ENCODE peak calls at places on chromosomes 13 and 19, in eight cellular contexts. One of them, this sample, is unnamed.

GRCh38 chr13:40589285-40590109 is 76.9 kb downstream of the FOXO1 start:
- DNase-seq in HEK293T: no peak
- DNase-seq in lung microvascular endothelial cell: peak
- DNase-seq in RPMI8226: peak
- DNase-seq in OCI-LY7: peak
- DNase-seq in mucosa of descending colon: peak
- DNase-seq in memory B cell: peak
- DNase-seq in amygdala: peak
- DNase-seq in this sample: peak

GRCh38 chr13:20006206-20006605 is 47.7 kb downstream of the ZMYM2 start:
- DNase-seq in HEK293T: no peak
- DNase-seq in lung microvascular endothelial cell: peak
- DNase-seq in RPMI8226: no peak
- DNase-seq in OCI-LY7: no peak
- DNase-seq in mucosa of descending colon: no peak
- DNase-seq in memory B cell: no peak
- DNase-seq in amygdala: no peak
- DNase-seq in this sample: no peak

GRCh38 chr19:16645140-16645539 is 14.8 kb downstream of the SMIM7 start:
- DNase-seq in HEK293T: no peak
- DNase-seq in lung microvascular endothelial cell: no peak
- DNase-seq in RPMI8226: no peak
- DNase-seq in OCI-LY7: no peak
- DNase-seq in mucosa of descending colon: no peak
- DNase-seq in memory B cell: no peak
- DNase-seq in amygdala: peak
- DNase-seq in this sample: no peak

GRCh38 chr13:45398862-45399261 is 19.3 kb downstream of the SLC25A30 start:
- DNase-seq in HEK293T: no peak
- DNase-seq in lung microvascular endothelial cell: no peak
- DNase-seq in RPMI8226: no peak
- DNase-seq in OCI-LY7: no peak
- DNase-seq in mucosa of descending colon: no peak
- DNase-seq in memory B cell: no peak
- DNase-seq in amygdala: no peak
- DNase-seq in this sample: no peak

GRCh38 chr19:17394891-17395415 is 957 bp upstream of the CCDC194 start:
- DNase-seq in HEK293T: peak
- DNase-seq in lung microvascular endothelial cell: peak
- DNase-seq in RPMI8226: peak
- DNase-seq in OCI-LY7: peak
- DNase-seq in mucosa of descending colon: peak
- DNase-seq in memory B cell: no peak
- DNase-seq in amygdala: no peak
- DNase-seq in this sample: no peak

GRCh38 chr19:11131471-11131870 is 24.1 kb downstream of the SPC24 start:
- DNase-seq in HEK293T: no peak
- DNase-seq in lung microvascular endothelial cell: peak
- DNase-seq in RPMI8226: no peak
- DNase-seq in OCI-LY7: no peak
- DNase-seq in mucosa of descending colon: no peak
- DNase-seq in memory B cell: no peak
- DNase-seq in amygdala: no peak
- DNase-seq in this sample: no peak

GRCh38 chr19:1618157-1619093 is 13.2 kb upstream of the UQCR11 start:
- DNase-seq in HEK293T: peak
- DNase-seq in lung microvascular endothelial cell: no peak
- DNase-seq in RPMI8226: peak
- DNase-seq in OCI-LY7: peak
- DNase-seq in mucosa of descending colon: peak
- DNase-seq in memory B cell: no peak
- DNase-seq in amygdala: no peak
- DNase-seq in this sample: peak

GRCh38 chr19:45404557-45405434 is at the start of gene PPP1R13L:
- DNase-seq in HEK293T: peak
- DNase-seq in lung microvascular endothelial cell: peak
- DNase-seq in RPMI8226: peak
- DNase-seq in OCI-LY7: peak
- DNase-seq in mucosa of descending colon: peak
- DNase-seq in memory B cell: no peak
- DNase-seq in amygdala: no peak
- DNase-seq in this sample: no peak

GRCh38 chr19:31627824-31628223 is 278.6 kb upstream of the TSHZ3 start:
- DNase-seq in HEK293T: no peak
- DNase-seq in lung microvascular endothelial cell: no peak
- DNase-seq in RPMI8226: no peak
- DNase-seq in OCI-LY7: no peak
- DNase-seq in mucosa of descending colon: no peak
- DNase-seq in memory B cell: no peak
- DNase-seq in amygdala: no peak
- DNase-seq in this sample: no peak

GRCh38 chr13:99208185-99208584 is 7.5 kb downstream of the UBAC2 start:
- DNase-seq in HEK293T: no peak
- DNase-seq in lung microvascular endothelial cell: no peak
- DNase-seq in RPMI8226: no peak
- DNase-seq in OCI-LY7: no peak
- DNase-seq in mucosa of descending colon: no peak
- DNase-seq in memory B cell: no peak
- DNase-seq in amygdala: no peak
- DNase-seq in this sample: no peak

GRCh38 chr19:55146648-55147218 is 2.3 kb downstream of the TNNT1 start:
- DNase-seq in HEK293T: peak
- DNase-seq in lung microvascular endothelial cell: no peak
- DNase-seq in RPMI8226: peak
- DNase-seq in OCI-LY7: peak
- DNase-seq in mucosa of descending colon: no peak
- DNase-seq in memory B cell: no peak
- DNase-seq in amygdala: no peak
- DNase-seq in this sample: no peak

GRCh38 chr19:7883796-7884570 is 4.3 kb upstream of the LRRC8E start:
- DNase-seq in HEK293T: no peak
- DNase-seq in lung microvascular endothelial cell: no peak
- DNase-seq in RPMI8226: peak
- DNase-seq in OCI-LY7: no peak
- DNase-seq in mucosa of descending colon: no peak
- DNase-seq in memory B cell: no peak
- DNase-seq in amygdala: no peak
- DNase-seq in this sample: no peak

GRCh38 chr19:4566402-4567051 is 7.0 kb upstream of the SEMA6B start:
- DNase-seq in HEK293T: no peak
- DNase-seq in lung microvascular endothelial cell: no peak
- DNase-seq in RPMI8226: peak
- DNase-seq in OCI-LY7: no peak
- DNase-seq in mucosa of descending colon: no peak
- DNase-seq in memory B cell: no peak
- DNase-seq in amygdala: no peak
- DNase-seq in this sample: no peak

GRCh38 chr13:45966715-45967114 is 85.8 kb downstream of the ZC3H13 start:
- DNase-seq in HEK293T: no peak
- DNase-seq in lung microvascular endothelial cell: no peak
- DNase-seq in RPMI8226: no peak
- DNase-seq in OCI-LY7: no peak
- DNase-seq in mucosa of descending colon: no peak
- DNase-seq in memory B cell: no peak
- DNase-seq in amygdala: no peak
- DNase-seq in this sample: no peak

GRCh38 chr13:27792393-27793218 is at the start of gene GSX1:
- DNase-seq in HEK293T: peak
- DNase-seq in lung microvascular endothelial cell: peak
- DNase-seq in RPMI8226: peak
- DNase-seq in OCI-LY7: no peak
- DNase-seq in mucosa of descending colon: peak
- DNase-seq in memory B cell: no peak
- DNase-seq in amygdala: peak
- DNase-seq in this sample: no peak

GRCh38 chr13:33388254-33388998 is 102.9 kb upstream of the STARD13 start:
- DNase-seq in HEK293T: peak
- DNase-seq in lung microvascular endothelial cell: no peak
- DNase-seq in RPMI8226: no peak
- DNase-seq in OCI-LY7: no peak
- DNase-seq in mucosa of descending colon: no peak
- DNase-seq in memory B cell: no peak
- DNase-seq in amygdala: no peak
- DNase-seq in this sample: no peak

GRCh38 chr19:3210347-3211017 is 14.0 kb upstream of the CELF5 start:
- DNase-seq in HEK293T: peak
- DNase-seq in lung microvascular endothelial cell: peak
- DNase-seq in RPMI8226: peak
- DNase-seq in OCI-LY7: peak
- DNase-seq in mucosa of descending colon: peak
- DNase-seq in memory B cell: peak
- DNase-seq in amygdala: no peak
- DNase-seq in this sample: peak

GRCh38 chr13:71320452-71320851 is 546.6 kb downstream of the DACH1 start:
- DNase-seq in HEK293T: peak
- DNase-seq in lung microvascular endothelial cell: peak
- DNase-seq in RPMI8226: peak
- DNase-seq in OCI-LY7: peak
- DNase-seq in mucosa of descending colon: peak
- DNase-seq in memory B cell: no peak
- DNase-seq in amygdala: no peak
- DNase-seq in this sample: peak

GRCh38 chr19:47351545-47351944 is 2.4 kb downstream of the DHX34 start:
- DNase-seq in HEK293T: peak
- DNase-seq in lung microvascular endothelial cell: peak
- DNase-seq in RPMI8226: no peak
- DNase-seq in OCI-LY7: peak
- DNase-seq in mucosa of descending colon: no peak
- DNase-seq in memory B cell: no peak
- DNase-seq in amygdala: no peak
- DNase-seq in this sample: peak

GRCh38 chr19:37929512-37929911 is 22.5 kb downstream of the SIPA1L3 start:
- DNase-seq in HEK293T: no peak
- DNase-seq in lung microvascular endothelial cell: no peak
- DNase-seq in RPMI8226: no peak
- DNase-seq in OCI-LY7: peak
- DNase-seq in mucosa of descending colon: no peak
- DNase-seq in memory B cell: no peak
- DNase-seq in amygdala: no peak
- DNase-seq in this sample: no peak

GRCh38 chr13:49429061-49429460 is 14.8 kb downstream of the CAB39L start:
- DNase-seq in HEK293T: no peak
- DNase-seq in lung microvascular endothelial cell: no peak
- DNase-seq in RPMI8226: no peak
- DNase-seq in OCI-LY7: no peak
- DNase-seq in mucosa of descending colon: no peak
- DNase-seq in memory B cell: no peak
- DNase-seq in amygdala: no peak
- DNase-seq in this sample: no peak

GRCh38 chr19:9847087-9847671 is 12.1 kb downstream of the PIN1 start:
- DNase-seq in HEK293T: peak
- DNase-seq in lung microvascular endothelial cell: peak
- DNase-seq in RPMI8226: no peak
- DNase-seq in OCI-LY7: no peak
- DNase-seq in mucosa of descending colon: peak
- DNase-seq in memory B cell: no peak
- DNase-seq in amygdala: peak
- DNase-seq in this sample: peak

GRCh38 chr13:20525144-20525600 is 485 bp downstream of the CRYL1 start:
- DNase-seq in HEK293T: peak
- DNase-seq in lung microvascular endothelial cell: peak
- DNase-seq in RPMI8226: peak
- DNase-seq in OCI-LY7: no peak
- DNase-seq in mucosa of descending colon: peak
- DNase-seq in memory B cell: peak
- DNase-seq in amygdala: peak
- DNase-seq in this sample: no peak

GRCh38 chr19:35513231-35513974 is at the start of gene DMKN:
- DNase-seq in HEK293T: no peak
- DNase-seq in lung microvascular endothelial cell: no peak
- DNase-seq in RPMI8226: no peak
- DNase-seq in OCI-LY7: no peak
- DNase-seq in mucosa of descending colon: no peak
- DNase-seq in memory B cell: no peak
- DNase-seq in amygdala: no peak
- DNase-seq in this sample: no peak

GRCh38 chr19:5407356-5407755 is 47.9 kb upstream of the ZNRF4 start:
- DNase-seq in HEK293T: peak
- DNase-seq in lung microvascular endothelial cell: peak
- DNase-seq in RPMI8226: no peak
- DNase-seq in OCI-LY7: peak
- DNase-seq in mucosa of descending colon: no peak
- DNase-seq in memory B cell: no peak
- DNase-seq in amygdala: peak
- DNase-seq in this sample: peak

GRCh38 chr13:52348081-52348480 is 57.9 kb downstream of the THSD1 start:
- DNase-seq in HEK293T: no peak
- DNase-seq in lung microvascular endothelial cell: peak
- DNase-seq in RPMI8226: no peak
- DNase-seq in OCI-LY7: no peak
- DNase-seq in mucosa of descending colon: no peak
- DNase-seq in memory B cell: no peak
- DNase-seq in amygdala: no peak
- DNase-seq in this sample: no peak

GRCh38 chr19:55372316-55373081 is 2.2 kb upstream of the IL11 start:
- DNase-seq in HEK293T: no peak
- DNase-seq in lung microvascular endothelial cell: no peak
- DNase-seq in RPMI8226: no peak
- DNase-seq in OCI-LY7: no peak
- DNase-seq in mucosa of descending colon: no peak
- DNase-seq in memory B cell: no peak
- DNase-seq in amygdala: no peak
- DNase-seq in this sample: no peak

GRCh38 chr19:49818691-49819331 is 722 bp downstream of the MED25 start:
- DNase-seq in HEK293T: no peak
- DNase-seq in lung microvascular endothelial cell: no peak
- DNase-seq in RPMI8226: peak
- DNase-seq in OCI-LY7: peak
- DNase-seq in mucosa of descending colon: no peak
- DNase-seq in memory B cell: no peak
- DNase-seq in amygdala: no peak
- DNase-seq in this sample: no peak

GRCh38 chr19:29467824-29468401 is 57.9 kb upstream of the VSTM2B start:
- DNase-seq in HEK293T: peak
- DNase-seq in lung microvascular endothelial cell: no peak
- DNase-seq in RPMI8226: peak
- DNase-seq in OCI-LY7: peak
- DNase-seq in mucosa of descending colon: no peak
- DNase-seq in memory B cell: no peak
- DNase-seq in amygdala: peak
- DNase-seq in this sample: peak

GRCh38 chr19:33519416-33519815 is 2.2 kb downstream of the PEPD start:
- DNase-seq in HEK293T: no peak
- DNase-seq in lung microvascular endothelial cell: no peak
- DNase-seq in RPMI8226: no peak
- DNase-seq in OCI-LY7: no peak
- DNase-seq in mucosa of descending colon: no peak
- DNase-seq in memory B cell: no peak
- DNase-seq in amygdala: no peak
- DNase-seq in this sample: no peak